ENCODE peak calls at places on chromosome 5, in eight cellular contexts. One of them, this sample, is unnamed.

GRCh38 chr5:29469581-29469980 is 1723.9 kb upstream of the CDH6 start:
- DNase-seq in SK-N-SH: no peak
- DNase-seq in PC-3: no peak
- DNase-seq in HCT116: no peak
- DNase-seq in hepatocyte: no peak
- DNase-seq in neural progenitor cell: no peak
- DNase-seq in OCI-LY7: no peak
- DNase-seq in GM23248: no peak
- DNase-seq in this sample: no peak

GRCh38 chr5:177539411-177539810 is 15.0 kb downstream of the FAM193B start:
- DNase-seq in hepatocyte: no peak
- DNase-seq in PC-3: no peak
- DNase-seq in HCT116: no peak
- DNase-seq in SK-N-SH: no peak
- DNase-seq in neural progenitor cell: no peak
- DNase-seq in GM23248: peak
- DNase-seq in OCI-LY7: no peak
- DNase-seq in this sample: no peak

GRCh38 chr5:1431021-1431811 is 14.0 kb downstream of the SLC6A3 start:
- DNase-seq in HCT116: no peak
- DNase-seq in hepatocyte: no peak
- DNase-seq in OCI-LY7: no peak
- DNase-seq in neural progenitor cell: no peak
- DNase-seq in GM23248: no peak
- DNase-seq in SK-N-SH: peak
- DNase-seq in PC-3: no peak
- DNase-seq in this sample: no peak

GRCh38 chr5:132961887-132962286 is 1.5 kb downstream of the AFF4 start:
- DNase-seq in neural progenitor cell: no peak
- DNase-seq in PC-3: peak
- DNase-seq in hepatocyte: no peak
- DNase-seq in GM23248: peak
- DNase-seq in OCI-LY7: peak
- DNase-seq in SK-N-SH: no peak
- DNase-seq in HCT116: no peak
- DNase-seq in this sample: no peak

GRCh38 chr5:36875789-36876388 is 680 bp upstream of the NIPBL start:
- DNase-seq in HCT116: peak
- DNase-seq in PC-3: peak
- DNase-seq in hepatocyte: peak
- DNase-seq in OCI-LY7: peak
- DNase-seq in SK-N-SH: peak
- DNase-seq in GM23248: peak
- DNase-seq in neural progenitor cell: peak
- DNase-seq in this sample: peak

GRCh38 chr5:36422957-36423356 is 121.3 kb upstream of the RANBP3L start:
- DNase-seq in SK-N-SH: no peak
- DNase-seq in hepatocyte: no peak
- DNase-seq in HCT116: no peak
- DNase-seq in PC-3: peak
- DNase-seq in GM23248: peak
- DNase-seq in OCI-LY7: no peak
- DNase-seq in neural progenitor cell: no peak
- DNase-seq in this sample: no peak

GRCh38 chr5:140548300-140548688 is 832 bp downstream of the EIF4EBP3 start:
- DNase-seq in neural progenitor cell: no peak
- DNase-seq in HCT116: no peak
- DNase-seq in GM23248: no peak
- DNase-seq in OCI-LY7: no peak
- DNase-seq in SK-N-SH: no peak
- DNase-seq in hepatocyte: peak
- DNase-seq in PC-3: no peak
- DNase-seq in this sample: peak

GRCh38 chr5:66174338-66174737 is 30.2 kb downstream of the SREK1 start:
- DNase-seq in OCI-LY7: peak
- DNase-seq in SK-N-SH: no peak
- DNase-seq in hepatocyte: peak
- DNase-seq in PC-3: peak
- DNase-seq in neural progenitor cell: no peak
- DNase-seq in HCT116: no peak
- DNase-seq in GM23248: peak
- DNase-seq in this sample: peak

GRCh38 chr5:53557386-53557785 is 3.1 kb upstream of the NDUFS4 start:
- DNase-seq in SK-N-SH: no peak
- DNase-seq in hepatocyte: no peak
- DNase-seq in OCI-LY7: no peak
- DNase-seq in neural progenitor cell: no peak
- DNase-seq in GM23248: peak
- DNase-seq in HCT116: no peak
- DNase-seq in PC-3: peak
- DNase-seq in this sample: no peak

GRCh38 chr5:10502130-10502529 is 60.5 kb downstream of the ROPN1L start:
- DNase-seq in OCI-LY7: no peak
- DNase-seq in SK-N-SH: no peak
- DNase-seq in neural progenitor cell: no peak
- DNase-seq in HCT116: no peak
- DNase-seq in hepatocyte: no peak
- DNase-seq in GM23248: no peak
- DNase-seq in PC-3: no peak
- DNase-seq in this sample: no peak

GRCh38 chr5:172954277-172954676 is 4.9 kb upstream of the RPL26L1 start:
- DNase-seq in HCT116: no peak
- DNase-seq in GM23248: no peak
- DNase-seq in SK-N-SH: no peak
- DNase-seq in OCI-LY7: no peak
- DNase-seq in PC-3: no peak
- DNase-seq in neural progenitor cell: no peak
- DNase-seq in hepatocyte: no peak
- DNase-seq in this sample: no peak

GRCh38 chr5:6286404-6286803 is 91.9 kb downstream of the MED10 start:
- DNase-seq in hepatocyte: no peak
- DNase-seq in GM23248: no peak
- DNase-seq in HCT116: no peak
- DNase-seq in PC-3: no peak
- DNase-seq in neural progenitor cell: no peak
- DNase-seq in OCI-LY7: no peak
- DNase-seq in SK-N-SH: no peak
- DNase-seq in this sample: no peak

GRCh38 chr5:8663374-8663773 is 794.4 kb downstream of the MTRR start:
- DNase-seq in SK-N-SH: no peak
- DNase-seq in OCI-LY7: no peak
- DNase-seq in HCT116: no peak
- DNase-seq in GM23248: no peak
- DNase-seq in neural progenitor cell: no peak
- DNase-seq in PC-3: no peak
- DNase-seq in hepatocyte: no peak
- DNase-seq in this sample: no peak

GRCh38 chr5:23332650-23333251 is 174.7 kb upstream of the PRDM9 start:
- DNase-seq in neural progenitor cell: peak
- DNase-seq in PC-3: peak
- DNase-seq in SK-N-SH: peak
- DNase-seq in OCI-LY7: no peak
- DNase-seq in hepatocyte: peak
- DNase-seq in HCT116: no peak
- DNase-seq in GM23248: peak
- DNase-seq in this sample: peak

GRCh38 chr5:1704676-1705075 is 95.0 kb downstream of the MRPL36 start:
- DNase-seq in PC-3: no peak
- DNase-seq in OCI-LY7: no peak
- DNase-seq in hepatocyte: no peak
- DNase-seq in SK-N-SH: no peak
- DNase-seq in HCT116: no peak
- DNase-seq in GM23248: no peak
- DNase-seq in neural progenitor cell: no peak
- DNase-seq in this sample: no peak

GRCh38 chr5:93246093-93246855 is 334.7 kb downstream of the NR2F1-AS1 start:
- DNase-seq in neural progenitor cell: peak
- DNase-seq in HCT116: no peak
- DNase-seq in PC-3: no peak
- DNase-seq in OCI-LY7: no peak
- DNase-seq in hepatocyte: peak
- DNase-seq in SK-N-SH: no peak
- DNase-seq in GM23248: peak
- DNase-seq in this sample: peak

DNA sequence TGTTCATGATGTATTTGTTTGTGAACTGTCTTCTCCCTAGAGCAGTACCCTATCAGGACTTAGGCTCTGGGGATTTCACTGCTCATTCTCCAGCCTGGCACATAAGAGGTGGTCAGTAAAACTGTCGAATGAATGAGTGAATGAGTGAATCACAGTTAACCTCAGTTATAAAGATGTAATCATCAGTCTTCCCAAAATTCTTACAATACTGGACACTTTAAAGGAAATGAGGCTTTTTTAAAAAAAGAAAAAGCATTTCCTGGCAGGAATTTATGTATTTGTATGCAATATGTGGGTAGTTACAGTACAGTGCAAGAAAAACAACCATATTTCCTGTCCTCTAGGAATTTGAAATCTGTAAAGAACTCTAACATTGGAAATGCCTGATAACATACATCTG is 59.6 kb downstream of the RAI14 start:
- DNase-seq in PC-3: peak
- DNase-seq in OCI-LY7: no peak
- DNase-seq in HCT116: no peak
- DNase-seq in neural progenitor cell: no peak
- DNase-seq in GM23248: peak
- DNase-seq in SK-N-SH: no peak
- DNase-seq in hepatocyte: no peak
- DNase-seq in this sample: no peak
- TF ChIP-seq EZH2phosphoT487 in PC-3: no peak
- TF ChIP-seq EZH2phosphoT487 in OCI-LY7: no peak
- TF ChIP-seq EZH2phosphoT487 in HCT116: no peak
- TF ChIP-seq EZH2phosphoT487 in neural progenitor cell: no peak
- TF ChIP-seq EZH2phosphoT487 in GM23248: peak
- TF ChIP-seq EZH2phosphoT487 in SK-N-SH: no peak
- TF ChIP-seq EZH2phosphoT487 in hepatocyte: no peak
- TF ChIP-seq EZH2phosphoT487 in this sample: no peak

DNA sequence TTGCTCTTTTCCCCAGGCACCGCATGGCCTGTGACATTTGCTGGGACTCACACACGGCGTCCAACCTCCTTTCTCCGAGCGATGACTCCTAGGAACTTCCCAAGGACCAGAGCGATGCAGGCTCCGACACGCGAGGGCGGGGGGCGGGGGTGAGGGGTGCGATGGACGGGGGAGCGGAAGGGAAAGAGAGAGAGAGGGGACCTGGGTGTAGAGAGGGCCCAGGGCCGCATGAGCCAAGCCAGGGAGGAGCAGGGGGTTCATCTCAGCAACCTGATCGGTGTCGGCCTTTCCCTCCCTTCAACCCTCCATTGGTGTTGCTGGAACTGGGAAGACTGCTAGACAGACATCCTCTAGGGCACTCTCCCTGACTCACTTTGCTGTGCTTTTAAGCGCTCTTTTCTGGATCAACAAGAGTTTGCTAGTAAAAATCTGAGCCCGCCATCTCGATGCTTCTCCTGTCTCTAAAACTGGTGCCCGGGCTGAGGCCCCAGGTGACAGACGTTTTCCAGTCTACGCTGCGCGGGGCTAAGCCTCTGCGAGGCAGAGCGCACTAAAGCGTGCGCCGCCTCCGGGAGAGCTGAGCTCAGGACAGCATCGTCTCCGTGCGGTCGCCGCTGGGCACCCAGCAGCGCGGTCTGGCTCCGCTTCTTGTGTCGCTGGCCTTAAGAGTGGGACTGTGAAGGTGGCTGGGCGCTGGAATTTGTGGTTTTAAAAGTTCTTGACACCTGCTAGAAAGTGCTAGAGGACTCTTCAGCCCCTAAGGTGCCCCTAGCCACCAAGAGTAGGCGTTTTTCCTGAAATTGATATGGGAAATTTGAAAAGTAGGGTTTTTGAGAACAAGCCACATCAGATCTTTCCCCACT is 1.0 kb upstream of the TSLP start:
- DNase-seq in HCT116: no peak
- DNase-seq in SK-N-SH: no peak
- DNase-seq in GM23248: peak
- DNase-seq in PC-3: no peak
- DNase-seq in OCI-LY7: no peak
- DNase-seq in hepatocyte: peak
- DNase-seq in neural progenitor cell: peak
- DNase-seq in this sample: peak
- TF ChIP-seq EZH2phosphoT487 in HCT116: no peak
- TF ChIP-seq EZH2phosphoT487 in SK-N-SH: no peak
- TF ChIP-seq EZH2phosphoT487 in GM23248: no peak
- TF ChIP-seq EZH2phosphoT487 in PC-3: no peak
- TF ChIP-seq EZH2phosphoT487 in OCI-LY7: no peak
- TF ChIP-seq EZH2phosphoT487 in hepatocyte: no peak
- TF ChIP-seq EZH2phosphoT487 in neural progenitor cell: peak
- TF ChIP-seq EZH2phosphoT487 in this sample: no peak

DNA sequence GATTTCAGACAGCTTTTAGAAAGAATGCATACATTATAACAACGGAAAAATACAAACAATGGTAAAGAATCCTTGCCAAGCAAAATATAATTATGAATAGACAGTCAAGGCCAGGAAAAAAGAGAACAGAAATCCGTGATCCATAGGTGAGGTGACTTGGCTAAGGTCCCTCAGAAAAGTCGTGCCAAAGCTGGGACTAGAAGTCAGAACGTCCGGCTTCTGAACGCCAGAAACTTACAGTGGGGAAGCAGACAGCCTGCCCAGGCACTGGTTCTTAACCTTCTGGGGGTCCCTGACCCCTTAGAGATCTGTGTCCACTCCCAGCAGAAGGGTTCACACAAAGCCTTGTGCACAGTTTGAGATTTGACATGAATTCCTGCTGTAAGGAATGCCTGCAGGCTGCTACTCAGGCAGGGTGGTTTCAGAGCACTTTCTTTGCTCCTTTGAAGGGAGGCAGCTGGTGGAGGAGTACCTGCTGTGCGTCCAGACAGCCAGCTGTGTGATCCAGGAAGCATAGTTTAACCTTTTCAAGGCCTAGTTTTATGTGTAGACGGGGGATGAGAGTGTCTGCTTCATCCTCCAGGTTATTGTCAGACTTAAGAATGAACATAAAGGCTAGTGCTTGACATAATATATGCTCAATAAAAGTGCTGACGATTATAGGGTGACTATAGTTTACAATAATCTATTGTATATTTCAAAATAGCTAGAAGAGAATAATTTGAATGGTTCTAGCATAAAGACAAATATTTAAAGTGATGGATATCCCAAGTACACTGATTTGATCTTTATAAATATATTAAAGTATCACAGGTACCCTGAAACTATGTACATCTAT is 852 bp downstream of the ARHGEF37 start:
- DNase-seq in PC-3: peak
- DNase-seq in SK-N-SH: no peak
- DNase-seq in hepatocyte: no peak
- DNase-seq in OCI-LY7: no peak
- DNase-seq in neural progenitor cell: peak
- DNase-seq in GM23248: peak
- DNase-seq in HCT116: no peak
- DNase-seq in this sample: peak
- TF ChIP-seq EZH2phosphoT487 in PC-3: no peak
- TF ChIP-seq EZH2phosphoT487 in SK-N-SH: no peak
- TF ChIP-seq EZH2phosphoT487 in hepatocyte: no peak
- TF ChIP-seq EZH2phosphoT487 in OCI-LY7: no peak
- TF ChIP-seq EZH2phosphoT487 in neural progenitor cell: peak
- TF ChIP-seq EZH2phosphoT487 in GM23248: no peak
- TF ChIP-seq EZH2phosphoT487 in HCT116: no peak
- TF ChIP-seq EZH2phosphoT487 in this sample: no peak

DNA sequence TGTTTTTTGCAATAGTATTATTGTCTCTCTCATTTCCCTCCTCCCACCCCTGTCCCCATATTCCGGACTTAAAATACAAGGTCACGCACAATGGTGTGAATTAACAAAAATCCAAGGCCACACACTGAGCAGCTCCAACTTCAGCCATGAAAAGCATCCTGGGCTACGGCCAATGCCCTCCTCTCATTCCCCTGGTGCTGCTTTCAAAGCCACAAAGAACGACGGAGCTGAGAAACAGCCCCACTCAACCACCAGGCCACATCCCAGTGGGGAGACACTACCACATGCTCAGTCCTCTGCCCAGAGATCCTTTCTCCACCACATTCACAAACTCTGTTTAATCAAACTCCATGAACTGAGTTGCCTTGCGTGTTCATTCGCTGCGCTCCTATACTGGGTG is 220.8 kb downstream of the TSSK1B start:
- DNase-seq in PC-3: no peak
- DNase-seq in HCT116: no peak
- DNase-seq in neural progenitor cell: no peak
- DNase-seq in hepatocyte: no peak
- DNase-seq in GM23248: no peak
- DNase-seq in SK-N-SH: no peak
- DNase-seq in OCI-LY7: no peak
- DNase-seq in this sample: no peak
- TF ChIP-seq EZH2phosphoT487 in PC-3: no peak
- TF ChIP-seq EZH2phosphoT487 in HCT116: no peak
- TF ChIP-seq EZH2phosphoT487 in neural progenitor cell: no peak
- TF ChIP-seq EZH2phosphoT487 in hepatocyte: no peak
- TF ChIP-seq EZH2phosphoT487 in GM23248: no peak
- TF ChIP-seq EZH2phosphoT487 in SK-N-SH: no peak
- TF ChIP-seq EZH2phosphoT487 in OCI-LY7: no peak
- TF ChIP-seq EZH2phosphoT487 in this sample: no peak